ENCODE peak calls at places on chromosomes 1 and 21, in nine cellular contexts. A is NCI-H460; W is stimulated activated CD4-positive, alpha-beta T cell treated with anti-CD3 and anti-CD28 coated beads, Interleukin-4, amount 100 ng/mL, for 24 hours; E is HTR-8/SVneo; V is DMS53; F is SHP77; P is fibroblast of pulmonary artery; G is RWPE1; Z is activated CD8-positive, alpha-beta memory T cell treated with anti-CD3 and anti-CD28 coated beads, Interleukin-2, amount 10 ng/mL, durations not matched to agents 7 days and 5 days. H is an unnamed sample.

GRCh38 chr21:44539991-44540666 is at the start of gene KRTAP10-1:
- DNase-seq in W (no peak), E (no peak), P (no peak), F (no peak), Z (peak; percentile 35), V (no peak), A (no peak), G (no peak), H (no peak)

GRCh38 chr1:201561604-201562003 is 22.7 kb downstream of the NAV1 start:
- DNase-seq in F (no peak), W (no peak), Z (no peak), E (no peak), P (no peak), V (no peak), G (no peak), A (no peak), H (no peak)

GRCh38 chr1:200180821-200181220 is 153.3 kb downstream of the NR5A2 start:
- DNase-seq in G (peak; percentile 42), F (no peak), V (peak; percentile 77), P (peak; percentile 64), A (peak; percentile 26), W (no peak), E (peak; percentile 20), Z (no peak), H (no peak)

GRCh38 chr21:27564684-27565280 is 597.9 kb upstream of the ADAMTS5 start:
- DNase-seq in Z (no peak), E (peak; percentile 33), G (peak; percentile 6), A (peak; percentile 23), V (peak; percentile 67), P (peak; percentile 75), W (no peak), F (peak; percentile 11), H (no peak)

GRCh38 chr1:10990828-10991227 is 21.6 kb upstream of the TARDBP start:
- DNase-seq in P (no peak), Z (no peak), A (no peak), E (no peak), G (no peak), W (no peak), V (no peak), F (no peak), H (no peak)

GRCh38 chr1:88327391-88328267 is 356.4 kb upstream of the PKN2 start:
- DNase-seq in V (peak; percentile 93), W (no peak), E (peak; percentile 5), P (peak; percentile 91), G (peak; percentile 86), A (no peak), F (no peak), Z (no peak), H (no peak)

GRCh38 chr1:153348511-153349362 is at the start of gene PGLYRP4:
- DNase-seq in Z (no peak), V (no peak), W (no peak), P (no peak), A (no peak), G (no peak), E (no peak), F (no peak), H (no peak)

GRCh38 chr1:42957880-42958487 is 684 bp downstream of the SLC2A1 start:
- DNase-seq in P (peak; percentile 43), A (no peak), E (no peak), W (peak; percentile 66), F (peak; percentile 39), V (peak; percentile 84), Z (peak; percentile 73), G (peak; percentile 77), H (peak; percentile 51)

GRCh38 chr1:23194119-23194984 is 22.9 kb downstream of the HTR1D start:
- DNase-seq in A (peak; percentile 87), W (no peak), E (peak; percentile 75), P (peak; percentile 86), Z (no peak), G (peak; percentile 42), F (no peak), V (no peak), H (no peak)

GRCh38 chr1:246078126-246078887 is 428.8 kb downstream of the SMYD3 start:
- DNase-seq in Z (no peak), F (no peak), E (no peak), G (no peak), A (no peak), P (no peak), W (no peak), V (peak; percentile 20), H (no peak)

GRCh38 chr1:186812560-186812959 is 16.2 kb upstream of the PLA2G4A start:
- DNase-seq in P (peak; percentile 70), F (no peak), G (no peak), A (no peak), Z (no peak), W (no peak), E (no peak), V (no peak), H (no peak)

GRCh38 chr21:35520869-35521268 is 471.8 kb upstream of the RUNX1 start:
- DNase-seq in P (no peak), Z (no peak), A (no peak), G (no peak), F (no peak), E (no peak), V (no peak), W (no peak), H (no peak)